ENCODE peak calls at places on chromosomes 6 and 20, in four cellular contexts. O is GM23338, Q is tibial nerve, X is GM23248. H is an unnamed sample. For H3K36me3 and H3K4me1, the result is how much of the 10 kb centered on the place peaks cover.

GRCh38 chr6:27297857-27298730 is 14.0 kb downstream of the POM121L2 start:
- DNase-seq in O (peak), Q (no peak), X (peak), H (no peak)

GRCh38 chr20:10540636-10541493 is 105.8 kb downstream of the SLX4IP start:
- DNase-seq in O (no peak), Q (no peak), X (peak), H (no peak)

GRCh38 chr6:32148722-32149576 is 2.8 kb downstream of the PRRT1 start:
- DNase-seq in O (peak), Q (peak), X (peak), H (peak)

GRCh38 chr6:125952764-125953501 is 3.6 kb upstream of the HINT3 start:
- DNase-seq in O (peak), Q (no peak), X (peak), H (no peak)

GRCh38 chr20:42901689-42902518 is 287.8 kb downstream of the PTPRT start:
- DNase-seq in O (no peak), Q (peak), X (no peak), H (no peak)

GRCh38 chr6:16163066-16163465 is 34.2 kb downstream of the MYLIP start:
- DNase-seq in O (no peak), Q (no peak), X (no peak), H (no peak)

GRCh38 chr6:30740993-30741784 is 1.3 kb downstream of the FLOT1 start:
- DNase-seq in O (no peak), Q (no peak), X (peak), H (no peak)

GRCh38 chr6:98695076-98695816 is 139.1 kb upstream of the POU3F2 start:
- DNase-seq in O (no peak), Q (no peak), X (no peak), H (no peak)

GRCh38 chr20:63697357-63697867 is 960 bp downstream of the TNFRSF6B start:
- DNase-seq in O (no peak), Q (no peak), X (no peak), H (no peak)

GRCh38 chr6:144063246-144063743 is 32.1 kb downstream of the SF3B5 start:
- DNase-seq in O (peak), Q (no peak), X (peak), H (peak)

GRCh38 chr20:50790651-50791277 is 4.1 kb upstream of the BCAS4 start:
- DNase-seq in O (peak), Q (peak), X (peak), H (peak)

GRCh38 chr6:39568896-39569295 is 156.3 kb downstream of the KIF6 start:
- DNase-seq in O (no peak), Q (no peak), X (peak), H (no peak)

GRCh38 chr6:56772737-56773184 is 130.1 kb upstream of the DST start:
- DNase-seq in O (peak), Q (peak), X (peak), H (no peak)

GRCh38 chr6:147633191-147633590 is 124.7 kb downstream of the SAMD5 start:
- DNase-seq in O (no peak), Q (no peak), X (no peak), H (no peak)

GRCh38 chr6:16481680-16482079 is 243.3 kb downstream of the GMPR start:
- DNase-seq in O (no peak), Q (no peak), X (no peak), H (peak)

GRCh38 chr6:134911532-134911931 is 38.4 kb downstream of the ALDH8A1 start:
- DNase-seq in O (no peak), Q (no peak), X (peak), H (no peak)

GRCh38 chr6:20571261-20571660 is 37.0 kb downstream of the CDKAL1 start:
- DNase-seq in O (no peak), Q (no peak), X (no peak), H (no peak)

GRCh38 chr6:110089323-110089722 is 90.1 kb downstream of the WASF1 start:
- DNase-seq in O (no peak), Q (no peak), X (no peak), H (no peak)
- H3K36me3 ChIP-seq in O (under half), Q (under half), X (under half), H (under half)

GRCh38 chr20:20498081-20498861 is 130.4 kb downstream of the INSM1 start:
- DNase-seq in O (no peak), Q (no peak), X (peak), H (no peak)
- H3K4me1 ChIP-seq in O (under half), Q (under half), X (under half), H (under half)

GRCh38 chr6:166381733-166382499 is 824 bp downstream of the MPC1 start:
- DNase-seq in O (peak), Q (peak), X (peak), H (peak)
- H3K27ac ChIP-seq in O (no peak), Q (peak), X (no peak), H (peak)

GRCh38 chr6:142613981-142614380 is 312.2 kb downstream of the ADGRG6 start:
- DNase-seq in O (peak), Q (no peak), X (no peak), H (no peak)
- H3K36me3 ChIP-seq in O (under half), Q (under half), X (under half), H (under half)

GRCh38 chr6:14107000-14107399 is 10.6 kb upstream of the CD83 start:
- DNase-seq in O (no peak), Q (no peak), X (no peak), H (no peak)

GRCh38 chr6:14108571-14109410 is 8.8 kb upstream of the CD83 start:
- DNase-seq in O (no peak), Q (no peak), X (no peak), H (peak)

GRCh38 chr6:14109411-14109826 is 8.2 kb upstream of the CD83 start:
- DNase-seq in O (no peak), Q (no peak), X (no peak), H (no peak)

GRCh38 chr6:14113951-14114350 is 3.6 kb upstream of the CD83 start:
- DNase-seq in O (no peak), Q (no peak), X (no peak), H (no peak)

DNA sequence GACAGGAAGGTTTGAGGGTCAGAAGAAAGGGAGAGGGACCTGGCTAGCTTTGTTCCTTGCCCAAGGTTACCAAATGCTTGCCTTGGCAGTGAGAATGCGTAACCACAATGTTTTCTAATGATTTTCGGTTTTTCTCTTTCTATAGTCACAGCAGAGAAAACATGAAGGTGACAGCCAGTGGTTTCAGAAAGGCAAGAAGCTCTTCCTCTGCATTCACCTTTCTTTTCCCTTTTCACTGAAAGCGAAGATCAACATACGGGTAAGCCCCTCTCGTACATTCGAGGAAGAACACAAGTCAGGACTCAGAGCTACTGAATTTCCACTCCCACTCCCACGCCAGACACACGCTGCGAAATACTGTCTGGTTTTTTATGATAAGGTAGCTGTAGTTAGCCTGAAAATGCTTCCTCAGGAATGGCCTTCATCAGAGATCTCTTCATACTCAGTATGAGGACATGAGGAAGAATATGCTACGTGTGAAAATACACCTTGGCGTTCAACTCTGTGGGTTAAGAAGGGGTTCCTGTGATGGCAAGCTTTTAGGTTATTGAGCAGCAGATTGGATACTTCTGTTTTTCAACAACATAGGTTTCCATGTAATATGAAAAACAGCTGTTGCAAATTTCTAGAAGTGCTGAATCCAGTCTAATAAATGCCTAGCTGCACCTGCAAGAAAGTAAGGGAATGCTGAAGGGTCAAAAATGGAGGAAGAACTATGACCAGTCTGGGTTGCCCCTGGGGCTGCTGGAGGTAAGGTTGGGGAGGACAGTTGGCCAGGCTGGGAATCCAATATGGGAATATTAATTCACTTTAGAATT is 7.4 kb upstream of the CD83 start:
- DNase-seq in O (no peak), Q (no peak), X (no peak), H (no peak)
- H3K4me1 ChIP-seq in O (under half), Q (under half), X (under half), H (under half)